ENCODE peak calls at places on chromosomes 4 and X, in eight cellular contexts. Q, E, J, M, A, L, C and H are unnamed samples.

GRCh38 chr4:146029939-146030710 is 91.5 kb upstream of the ZNF827 start:
- DNase-seq in M (no peak), C (no peak), Q (no peak), L (peak; percentile 22), J (peak; percentile 72), A (no peak), E (no peak), H (no peak)

GRCh38 chr4:1530356-1530755 is 124.1 kb upstream of the NKX1-1 start:
- DNase-seq in J (no peak), L (no peak), A (no peak), C (no peak), Q (no peak), M (peak; percentile 11), E (no peak), H (no peak)

GRCh38 chrX:150880808-150881165 is 17.7 kb downstream of the CD99L2 start:
- DNase-seq in A (no peak), Q (no peak), M (no peak), L (no peak), E (no peak), C (no peak), J (no peak), H (no peak)

GRCh38 chr4:152997771-152998487 is 61.8 kb downstream of the FHDC1 start:
- DNase-seq in J (no peak), L (no peak), M (no peak), A (no peak), C (no peak), E (no peak), Q (no peak), H (no peak)

GRCh38 chrX:3545901-3546300 is 167.5 kb downstream of the PRKX start:
- DNase-seq in E (no peak), Q (no peak), C (no peak), A (no peak), L (no peak), J (no peak), M (no peak), H (no peak)

GRCh38 chrX:39613508-39613921 is 484.2 kb downstream of the BCOR start:
- DNase-seq in Q (no peak), E (no peak), M (peak; percentile 35), J (peak; percentile 51), L (no peak), C (no peak), A (no peak), H (no peak)

GRCh38 chr4:133483600-133484246 is 334.6 kb downstream of the PCDH10 start:
- DNase-seq in A (peak; percentile 22), Q (peak; percentile 36), L (no peak), M (no peak), C (no peak), J (no peak), E (no peak), H (no peak)

GRCh38 chr4:7256989-7257810 is 64.9 kb downstream of the SORCS2 start:
- DNase-seq in L (no peak), E (no peak), C (no peak), M (peak; percentile 89), J (peak; percentile 27), Q (no peak), A (no peak), H (no peak)

GRCh38 chr4:24988776-24989175 is 42.0 kb downstream of the LGI2 start:
- DNase-seq in C (no peak), M (no peak), E (no peak), L (no peak), A (no peak), Q (no peak), J (no peak), H (no peak)

GRCh38 chr4:46975841-46976551 is 17.4 kb downstream of the GABRA4 start:
- DNase-seq in M (no peak), Q (no peak), A (no peak), C (no peak), L (no peak), J (no peak), E (no peak), H (no peak)

GRCh38 chr4:185559913-185560281 is 24.6 kb upstream of the PDLIM3 start:
- DNase-seq in L (no peak), A (no peak), C (no peak), J (no peak), E (no peak), M (no peak), Q (peak; percentile 61), H (no peak)

GRCh38 chr4:25506032-25506571 is 129.0 kb downstream of the ANAPC4 start:
- DNase-seq in Q (no peak), A (no peak), C (no peak), M (no peak), J (no peak), E (no peak), L (no peak), H (no peak)